ENCODE peak calls at places on chromosomes 7 and 10, in nine cellular contexts. I, Y, M, G, X, J, D, F and A are unnamed samples.

GRCh38 chr10:55509168-55509567 is 708.1 kb upstream of the PCDH15 start:
- DNase-seq in X (no peak), Y (no peak), D (no peak), J (peak; percentile 33), M (no peak), G (no peak), F (no peak), I (no peak), A (no peak)

GRCh38 chr10:97123713-97124112 is 62.0 kb downstream of the SLIT1 start:
- DNase-seq in M (no peak), I (no peak), G (no peak), Y (no peak), J (no peak), F (no peak), X (peak; percentile 15), D (no peak), A (no peak)

GRCh38 chr7:76368190-76368589 is 9.4 kb upstream of the YWHAG start:
- DNase-seq in X (peak; percentile 46), J (no peak), G (no peak), M (no peak), I (no peak), F (no peak), D (no peak), Y (no peak), A (no peak)

GRCh38 chr7:12403287-12404181 is at the start of gene VWDE:
- DNase-seq in G (peak; percentile 28), I (peak; percentile 54), Y (peak; percentile 71), F (no peak), M (peak; percentile 14), X (peak; percentile 78), J (peak; percentile 80), D (no peak), A (peak; percentile 44)

GRCh38 chr10:120940299-120940900 is 89.2 kb downstream of the WDR11 start:
- DNase-seq in D (no peak), X (no peak), M (no peak), G (no peak), F (no peak), I (no peak), Y (no peak), J (no peak), A (no peak)

GRCh38 chr7:136874393-136875032 is 6.1 kb downstream of the CHRM2 start:
- DNase-seq in X (no peak), F (no peak), D (no peak), G (no peak), I (no peak), Y (no peak), J (peak; percentile 55), M (no peak), A (no peak)

GRCh38 chr10:93554760-93555432 is 11.6 kb upstream of the FFAR4 start:
- DNase-seq in Y (peak; percentile 83), D (no peak), I (no peak), X (no peak), M (peak; percentile 41), G (peak; percentile 55), J (peak; percentile 77), F (no peak), A (no peak)

GRCh38 chr7:7014827-7015610 is 167.3 kb upstream of the C1GALT1 start:
- DNase-seq in F (no peak), I (no peak), G (peak; percentile 8), Y (no peak), J (peak; percentile 92), X (no peak), M (no peak), D (no peak), A (no peak)

GRCh38 chr10:6062101-6062771 is at the start of gene IL2RA:
- DNase-seq in G (no peak), D (no peak), I (peak; percentile 56), M (peak; percentile 94), X (peak; percentile 81), F (no peak), J (no peak), Y (peak; percentile 25), A (peak; percentile 69)

GRCh38 chr10:131311661-131312260 is at the start of gene TCERG1L:
- DNase-seq in F (no peak), D (no peak), M (peak; percentile 2), G (no peak), X (peak; percentile 72), Y (no peak), J (no peak), I (no peak), A (no peak)

GRCh38 chr10:96130326-96130758 is 245 bp downstream of the ZNF518A start:
- DNase-seq in I (no peak), G (no peak), F (peak; percentile 4), Y (peak; percentile 80), X (peak; percentile 93), D (peak; percentile 43), J (peak; percentile 7), M (peak; percentile 90), A (no peak)

DNA sequence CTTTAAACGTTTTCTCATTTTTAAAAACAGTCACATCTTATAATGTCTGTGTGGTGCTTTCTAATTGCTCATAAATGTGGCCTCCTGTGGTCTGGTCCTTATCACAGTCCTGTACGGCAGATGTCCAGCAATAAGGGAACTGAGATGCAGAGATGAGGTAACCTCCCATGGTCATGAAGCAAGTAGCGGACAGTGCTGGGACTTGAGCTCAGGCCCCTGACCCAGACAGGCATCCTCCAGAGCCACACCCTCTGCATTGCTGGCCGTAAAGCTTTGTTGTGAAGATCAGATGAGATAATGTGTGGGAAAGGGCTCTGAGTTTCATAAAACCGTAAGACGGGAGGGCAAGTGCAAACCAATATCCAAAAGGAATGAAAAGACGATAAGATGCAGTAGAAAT is 48.2 kb downstream of the DYNC2I1 start:
- DNase-seq in Y (no peak), G (no peak), J (no peak), M (no peak), D (no peak), I (no peak), X (no peak), F (no peak), A (no peak)
- H3K36me3 ChIP-seq in Y (no peaks in the 10 kb centered on the region), G (peaks cover 8% of the 10 kb centered on the region), J (peaks cover 10% of the 10 kb centered on the region), M (peaks cover 9% of the 10 kb centered on the region), D (no peaks in the 10 kb centered on the region), I (peaks cover 7% of the 10 kb centered on the region), X (peaks cover 8% of the 10 kb centered on the region), F (peaks cover 56% of the 10 kb centered on the region), A (peaks cover 16% of the 10 kb centered on the region)

DNA sequence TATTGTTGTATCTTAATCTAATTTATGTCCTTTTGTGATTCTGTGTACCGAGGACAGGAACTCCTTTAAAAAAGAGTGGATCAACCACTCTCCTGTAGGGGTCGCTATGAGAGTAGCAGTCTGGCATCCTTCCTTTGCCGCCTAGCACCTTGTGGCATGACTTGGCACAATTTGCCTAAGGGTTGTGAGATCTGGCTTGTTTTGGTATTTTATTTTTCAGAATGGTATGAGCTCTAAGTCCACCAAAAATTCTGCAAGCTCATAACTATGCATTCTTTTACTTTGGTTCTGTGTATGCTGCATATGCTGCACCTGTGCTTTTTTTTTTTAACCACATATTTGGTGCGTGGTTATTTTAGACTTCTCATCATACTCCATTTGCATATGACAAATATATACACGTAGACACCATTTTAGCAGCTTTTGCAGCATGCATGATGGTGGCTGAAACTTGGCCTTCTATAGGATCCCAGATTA is 112.8 kb downstream of the CDK14 start:
- DNase-seq in G (no peak), M (peak; percentile 20), J (peak; percentile 67), X (no peak), I (no peak), F (no peak), Y (peak; percentile 52), D (no peak), A (no peak)
- H3K4me1 ChIP-seq in G (peaks cover 7% of the 10 kb centered on the region), M (no peaks in the 10 kb centered on the region), J (peaks cover 18% of the 10 kb centered on the region), X (peaks cover 21% of the 10 kb centered on the region), I (no peaks in the 10 kb centered on the region), F (peaks cover 15% of the 10 kb centered on the region), Y (peaks cover 10% of the 10 kb centered on the region), D (no peaks in the 10 kb centered on the region), A (no peaks in the 10 kb centered on the region)

GRCh38 chr10:8344756-8345155 is 290.3 kb downstream of the GATA3 start:
- DNase-seq in F (no peak), D (no peak), M (no peak), J (no peak), X (no peak), I (no peak), Y (no peak), G (no peak), A (no peak)
- H3K36me3 ChIP-seq in F (no peaks in the 10 kb centered on the region), D (no peaks in the 10 kb centered on the region), M (no peaks in the 10 kb centered on the region), J (no peaks in the 10 kb centered on the region), X (no peaks in the 10 kb centered on the region), I (no peaks in the 10 kb centered on the region), Y (no peaks in the 10 kb centered on the region), G (no peaks in the 10 kb centered on the region), A (no peaks in the 10 kb centered on the region)

DNA sequence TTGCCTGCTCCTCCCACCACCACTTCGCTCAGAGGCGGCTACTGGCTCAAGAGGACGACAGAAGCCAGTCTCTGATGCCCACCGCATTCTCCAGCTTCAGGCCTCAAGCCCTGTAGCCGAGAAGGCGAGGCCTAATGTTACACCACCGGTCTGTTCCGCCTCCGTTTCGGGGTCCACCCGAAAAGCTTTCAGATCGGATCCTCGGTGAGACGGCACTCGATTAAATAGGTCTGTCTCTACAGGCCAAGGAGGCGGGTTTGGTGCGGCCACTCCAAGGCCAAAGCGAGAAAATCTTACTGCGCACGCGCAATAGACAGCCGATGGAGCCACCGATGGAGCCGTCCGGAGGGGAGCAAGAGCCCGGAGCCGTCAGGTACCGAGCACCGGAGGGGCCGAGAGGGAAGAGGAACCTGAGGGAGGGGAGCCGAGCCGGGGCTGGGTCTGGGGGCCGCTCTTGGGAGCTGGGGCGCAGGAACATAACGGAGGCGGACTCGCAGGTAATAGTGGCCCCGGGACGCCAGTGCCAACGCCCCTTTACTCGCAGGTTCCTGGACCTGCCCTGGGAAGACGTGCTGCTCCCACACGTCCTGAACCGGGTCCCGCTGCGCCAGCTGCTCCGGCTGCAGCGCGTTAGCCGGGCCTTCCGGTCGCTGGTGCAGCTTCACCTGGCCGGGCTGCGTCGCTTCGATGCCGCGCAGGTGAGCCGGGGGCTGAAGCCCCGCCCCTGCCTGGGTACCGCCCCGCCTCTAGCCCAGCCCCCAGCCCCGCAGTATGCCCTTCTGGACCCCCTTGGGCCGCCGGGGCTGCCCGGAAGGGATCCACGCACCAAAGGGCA is at the start of gene FBXL15:
- DNase-seq in I (peak; percentile 86), J (peak; percentile 94), F (peak; percentile 96), M (peak; percentile 96), X (peak; percentile 98), G (peak; percentile 96), D (peak; percentile 98), Y (peak; percentile 98), A (peak; percentile 93)
- H3K4me1 ChIP-seq in I (peaks cover 36% of the 10 kb centered on the region), J (peaks cover 20% of the 10 kb centered on the region), F (peaks cover 27% of the 10 kb centered on the region), M (peaks cover 44% of the 10 kb centered on the region), X (peaks cover 43% of the 10 kb centered on the region), G (peaks cover 38% of the 10 kb centered on the region), D (no peaks in the 10 kb centered on the region), Y (peaks cover 33% of the 10 kb centered on the region), A (peaks cover 37% of the 10 kb centered on the region)

GRCh38 chr7:141411133-141411532 is 140.1 kb upstream of the AGK start:
- DNase-seq in D (no peak), X (no peak), F (no peak), I (no peak), M (no peak), J (no peak), G (no peak), Y (no peak), A (no peak)
- H3K36me3 ChIP-seq in D (no peaks in the 10 kb centered on the region), X (no peaks in the 10 kb centered on the region), F (no peaks in the 10 kb centered on the region), I (no peaks in the 10 kb centered on the region), M (no peaks in the 10 kb centered on the region), J (no peaks in the 10 kb centered on the region), G (no peaks in the 10 kb centered on the region), Y (no peaks in the 10 kb centered on the region), A (no peaks in the 10 kb centered on the region)

GRCh38 chr7:44045226-44046014 is 918 bp downstream of the DBNL start:
- DNase-seq in I (no peak), D (no peak), Y (no peak), X (no peak), G (no peak), J (no peak), M (peak; percentile 68), F (no peak), A (no peak)
- H3K4me1 ChIP-seq in I (peaks cover 58% of the 10 kb centered on the region), D (peaks cover 3% of the 10 kb centered on the region), Y (peaks cover 44% of the 10 kb centered on the region), X (peaks cover 66% of the 10 kb centered on the region), G (peaks cover 22% of the 10 kb centered on the region), J (peaks cover 39% of the 10 kb centered on the region), M (peaks cover 53% of the 10 kb centered on the region), F (peaks cover 23% of the 10 kb centered on the region), A (peaks cover 65% of the 10 kb centered on the region)

GRCh38 chr10:74135452-74135851 is 15.2 kb downstream of the AP3M1 start:
- DNase-seq in J (no peak), F (no peak), I (no peak), D (no peak), M (no peak), Y (no peak), G (no peak), X (no peak), A (no peak)
- H3K36me3 ChIP-seq in J (peaks cover 75% of the 10 kb centered on the region), F (peaks cover 71% of the 10 kb centered on the region), I (peaks cover 25% of the 10 kb centered on the region), D (no peaks in the 10 kb centered on the region), M (peaks cover 73% of the 10 kb centered on the region), Y (no peaks in the 10 kb centered on the region), G (peaks cover 26% of the 10 kb centered on the region), X (peaks cover 78% of the 10 kb centered on the region), A (peaks cover 25% of the 10 kb centered on the region)